ENCODE peak calls at places on chromosomes 13 and 19, in ten cellular contexts. Y is lung; X is esophagus muscularis mucosa; U is CD8-positive, alpha-beta memory T cell; J is tibial artery; B is tibial nerve; D is aorta; P is heart left ventricle; H is T-helper 17 cell; E is astrocyte. N is an unnamed sample. For H3K9me3, the result is how much of the 10 kb centered on the place peaks cover.

GRCh38 chr13:38763446-38764381 is 76.8 kb downstream of the FREM2 start:
- DNase-seq in Y (no peak), X (no peak), U (no peak), J (no peak), B (no peak), D (no peak), P (no peak), H (no peak), E (peak), N (peak)

GRCh38 chr13:33740134-33740538 is 77.8 kb upstream of the RFC3 start:
- DNase-seq in Y (no peak), X (no peak), U (no peak), J (no peak), B (no peak), D (no peak), P (no peak), H (no peak), E (peak), N (no peak)

GRCh38 chr13:18992791-18993190 is 188.8 kb downstream of the TUBA3C start:
- DNase-seq in Y (no peak), X (peak), U (no peak), J (no peak), B (no peak), D (no peak), P (no peak), H (no peak), E (no peak), N (no peak)

GRCh38 chr13:84994582-84994981 is 804.6 kb downstream of the SLITRK6 start:
- DNase-seq in Y (no peak), X (no peak), U (no peak), J (no peak), B (no peak), D (no peak), P (no peak), H (no peak), E (peak), N (no peak)

GRCh38 chr13:37701972-37702371 is 103.4 kb upstream of the POSTN start:
- DNase-seq in Y (no peak), X (no peak), U (no peak), J (peak), B (peak), D (no peak), P (no peak), H (no peak), E (peak), N (peak)

GRCh38 chr19:31125071-31125470 is 224.2 kb downstream of the TSHZ3 start:
- DNase-seq in Y (no peak), X (no peak), U (no peak), J (no peak), B (no peak), D (no peak), P (no peak), H (no peak), E (no peak), N (no peak)

GRCh38 chr13:26629260-26629659 is 71.8 kb downstream of the WASF3 start:
- DNase-seq in Y (no peak), X (no peak), U (no peak), J (no peak), B (no peak), D (no peak), P (no peak), H (no peak), E (no peak), N (no peak)

GRCh38 chr13:110448230-110448629 is 113.3 kb downstream of the RAB20 start:
- DNase-seq in Y (no peak), X (no peak), U (no peak), J (peak), B (no peak), D (no peak), P (no peak), H (no peak), E (peak), N (no peak)

GRCh38 chr19:55423225-55423967 is 15.8 kb upstream of the UBE2S start:
- DNase-seq in Y (no peak), X (no peak), U (no peak), J (no peak), B (no peak), D (no peak), P (no peak), H (no peak), E (no peak), N (no peak)

GRCh38 chr19:57872450-57872849 is 16.4 kb downstream of the ZNF814 start:
- DNase-seq in Y (no peak), X (no peak), U (no peak), J (no peak), B (no peak), D (no peak), P (no peak), H (no peak), E (no peak), N (no peak)

GRCh38 chr19:57867868-57868492 is 18.3 kb downstream of the ZNF587 start:
- DNase-seq in Y (no peak), X (no peak), U (no peak), J (no peak), B (no peak), D (no peak), P (no peak), H (no peak), E (no peak), N (no peak)

DNA sequence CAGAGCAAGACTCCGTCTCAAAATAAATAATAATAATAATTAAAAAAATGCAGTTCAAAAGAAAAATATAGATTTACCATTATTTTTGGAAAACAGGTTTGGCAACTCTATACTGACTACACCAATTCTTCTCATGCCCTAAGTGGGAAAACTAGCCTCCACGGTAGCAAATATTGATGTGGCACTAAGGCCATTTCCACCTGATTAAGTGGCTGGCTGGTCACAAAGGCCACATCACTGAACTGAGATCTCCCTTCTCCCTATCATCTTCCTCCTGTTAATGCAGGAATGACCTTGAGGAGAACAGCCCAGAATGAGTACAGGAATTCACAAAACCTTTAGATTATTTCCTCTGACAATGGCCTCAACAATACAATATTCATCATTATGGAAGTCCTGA is 18.6 kb downstream of the ZNF814 start:
- DNase-seq in Y (no peak), X (no peak), U (no peak), J (no peak), B (no peak), D (no peak), P (no peak), H (no peak), E (no peak), N (no peak)
- H3K9me3 ChIP-seq in Y (under half), X (half or more), U (half or more), J (under half), B (under half), D (under half), P (half or more), H (half or more), E (half or more), N (under half)

DNA sequence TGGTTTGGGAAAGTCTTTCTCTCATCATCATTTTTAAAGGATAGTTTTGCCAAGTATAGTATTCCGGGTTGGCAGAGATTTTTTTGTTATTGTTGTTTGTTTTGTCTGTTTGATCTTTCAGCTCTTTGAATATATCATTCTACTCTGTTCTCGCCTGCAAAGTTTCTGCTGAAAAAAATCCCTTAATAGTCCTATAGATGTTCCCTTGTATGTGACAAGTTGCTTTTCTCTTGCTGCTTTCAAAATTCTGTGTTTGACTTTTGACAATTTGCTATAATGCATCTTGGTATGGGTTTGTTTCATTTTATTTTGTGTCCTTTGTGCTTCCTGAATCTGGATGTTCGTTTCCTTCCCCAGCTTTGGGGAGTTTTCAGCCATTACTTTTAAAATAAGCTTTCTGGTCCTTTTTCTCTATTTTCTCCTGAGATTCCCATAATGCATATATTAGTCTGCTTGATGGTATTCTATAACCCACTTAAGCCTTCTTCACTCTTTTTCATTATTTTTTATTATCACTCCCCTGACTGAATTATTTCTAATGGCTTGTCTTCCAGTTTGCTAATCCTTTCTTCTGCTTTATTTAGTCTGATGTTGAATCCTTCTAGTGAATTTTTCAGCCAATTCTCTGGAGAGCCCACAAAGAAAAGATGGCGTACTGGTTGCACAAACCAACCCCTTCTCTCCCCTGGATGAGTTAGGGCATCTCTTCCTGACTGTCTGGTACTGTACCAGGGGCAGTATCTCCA is 14.6 kb downstream of the ZNF569 start:
- DNase-seq in Y (no peak), X (no peak), U (no peak), J (no peak), B (no peak), D (no peak), P (no peak), H (no peak), E (no peak), N (no peak)
- H3K9me3 ChIP-seq in Y (under half), X (half or more), U (half or more), J (under half), B (under half), D (under half), P (half or more), H (half or more), E (under half), N (half or more)

DNA sequence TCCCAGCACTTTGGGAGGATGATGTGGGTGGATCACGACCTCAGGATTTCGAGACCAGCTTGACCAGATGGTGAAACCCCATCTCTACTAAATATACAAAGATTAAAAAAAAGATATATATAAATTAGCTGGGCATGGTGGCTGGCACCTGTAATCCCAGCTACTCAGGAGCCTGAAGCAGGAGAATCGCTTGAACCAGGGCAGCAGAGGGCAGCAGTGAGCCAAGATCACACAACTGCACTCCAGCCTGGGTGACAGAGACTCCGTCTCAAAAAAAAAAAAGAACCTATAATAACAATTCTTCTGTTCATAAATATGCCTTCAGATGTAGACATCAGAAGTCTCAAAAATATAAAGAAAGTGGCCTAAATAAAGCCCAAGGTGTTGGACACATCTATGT is 7.6 kb downstream of the ZNF737 start:
- DNase-seq in Y (no peak), X (no peak), U (no peak), J (no peak), B (no peak), D (no peak), P (no peak), H (no peak), E (no peak), N (no peak)
- H3K9me3 ChIP-seq in Y (under half), X (under half), U (under half), J (under half), B (under half), D (under half), P (under half), H (under half), E (under half), N (under half)

GRCh38 chr19:22945560-22945959 is 57.4 kb downstream of the ZNF728 start:
- DNase-seq in Y (no peak), X (no peak), U (no peak), J (no peak), B (no peak), D (no peak), P (no peak), H (no peak), E (peak), N (peak)
- H3K9me3 ChIP-seq in Y (under half), X (under half), U (under half), J (under half), B (under half), D (under half), P (half or more), H (under half), E (under half), N (under half)

GRCh38 chr19:21587549-21587948 is 82.1 kb downstream of the ZNF429 start:
- DNase-seq in Y (no peak), X (no peak), U (no peak), J (no peak), B (no peak), D (no peak), P (no peak), H (no peak), E (no peak), N (no peak)
- H3K9me3 ChIP-seq in Y (under half), X (under half), U (under half), J (under half), B (under half), D (under half), P (under half), H (under half), E (under half), N (under half)

DNA sequence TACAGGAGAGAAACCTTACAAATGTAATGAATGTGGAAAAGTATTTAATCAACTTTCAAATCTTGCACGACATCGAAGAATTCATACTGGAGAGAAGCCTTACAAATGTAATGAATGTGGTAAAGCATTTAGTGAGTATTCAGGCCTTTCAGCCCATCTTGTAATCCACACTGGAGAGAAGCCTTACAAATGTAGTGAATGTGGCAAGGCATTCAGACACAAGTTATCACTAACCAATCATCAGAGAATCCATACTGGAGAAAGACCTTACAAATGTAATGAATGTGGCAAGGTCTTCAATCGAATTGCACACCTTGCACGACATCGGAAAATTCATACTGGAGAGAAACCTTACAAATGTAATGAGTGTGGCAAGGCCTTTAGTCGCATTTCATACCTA is 13.6 kb upstream of the ZNF610 start:
- DNase-seq in Y (no peak), X (no peak), U (no peak), J (no peak), B (no peak), D (no peak), P (no peak), H (no peak), E (no peak), N (no peak)
- H3K9me3 ChIP-seq in Y (half or more), X (half or more), U (half or more), J (under half), B (under half), D (under half), P (half or more), H (half or more), E (half or more), N (under half)

DNA sequence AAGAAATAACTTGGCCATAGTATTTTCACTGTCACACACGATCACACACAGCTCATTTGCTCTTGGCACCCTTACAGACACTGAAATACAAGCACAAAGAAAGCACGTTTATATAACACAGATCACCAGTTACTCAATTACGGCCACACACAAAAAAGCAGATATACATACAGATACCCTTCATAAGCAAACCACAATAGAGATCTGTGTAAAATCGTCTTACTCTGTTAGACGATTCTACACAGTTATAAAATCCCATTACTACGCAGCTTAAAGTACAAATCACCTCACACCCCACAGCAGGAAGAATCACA is 661 bp upstream of the ZNF420 start:
- DNase-seq in Y (no peak), X (no peak), U (no peak), J (no peak), B (no peak), D (no peak), P (no peak), H (no peak), E (no peak), N (no peak)
- H3K9me3 ChIP-seq in Y (under half), X (under half), U (under half), J (under half), B (under half), D (under half), P (under half), H (under half), E (under half), N (under half)

N was measured in SJCRH30.